ENCODE peak calls at places on chromosome 5, in four cellular contexts. G is H1, D is HepG2, T is K562. J is an unnamed sample.

GRCh38 chr5:67878911-67879310 is 336.6 kb upstream of the PIK3R1 start:
- DNase-seq in T (no peak), D (no peak), G (no peak), J (no peak)

GRCh38 chr5:1658665-1659064 is 134.9 kb upstream of the LPCAT1 start:
- DNase-seq in D (no peak), T (no peak), G (no peak), J (no peak)

GRCh38 chr5:73540192-73540591 is 25.2 kb downstream of the ANKRA2 start:
- DNase-seq in G (no peak), D (peak), T (no peak), J (no peak)

GRCh38 chr5:133580618-133581017 is 31.7 kb downstream of the FSTL4 start:
- DNase-seq in D (no peak), T (no peak), G (no peak), J (no peak)

GRCh38 chr5:99936911-99937310 is 598.3 kb upstream of the FAM174A start:
- DNase-seq in D (no peak), G (no peak), T (no peak), J (no peak)

GRCh38 chr5:96439477-96440184 is 6.6 kb upstream of the PCSK1 start:
- DNase-seq in G (no peak), D (no peak), T (no peak), J (peak)

GRCh38 chr5:78855026-78855425 is 130.1 kb downstream of the ARSB start:
- DNase-seq in T (no peak), G (no peak), D (no peak), J (no peak)

GRCh38 chr5:98775962-98776687 is 2.7 kb downstream of the RGMB start:
- DNase-seq in D (no peak), G (no peak), T (no peak), J (no peak)

GRCh38 chr5:78060421-78060820 is 234.1 kb downstream of the AP3B1 start:
- DNase-seq in G (no peak), D (no peak), T (no peak), J (no peak)

GRCh38 chr5:77990020-77990419 is 213.9 kb upstream of the TBCA start:
- DNase-seq in D (no peak), T (no peak), G (no peak), J (no peak)

GRCh38 chr5:53825016-53825415 is 264.6 kb downstream of the NDUFS4 start:
- DNase-seq in G (no peak), D (no peak), T (no peak), J (no peak)

GRCh38 chr5:81359108-81359507 is 34.8 kb downstream of the ACOT12 start:
- DNase-seq in D (no peak), G (no peak), T (no peak), J (no peak)

GRCh38 chr5:141100243-141100805 is at the start of gene PCDHB3:
- DNase-seq in D (peak), T (peak), G (peak), J (no peak)

GRCh38 chr5:3538886-3539285 is 56.7 kb upstream of the IRX1 start:
- DNase-seq in D (no peak), T (no peak), G (no peak), J (no peak)

GRCh38 chr5:78574157-78574673 is 74.4 kb downstream of the LHFPL2 start:
- DNase-seq in D (no peak), T (no peak), G (no peak), J (no peak)

GRCh38 chr5:111635946-111636315 is 121.1 kb downstream of the NREP start:
- DNase-seq in T (no peak), G (no peak), D (no peak), J (no peak)

GRCh38 chr5:126137771-126138474 is 285.3 kb upstream of the GRAMD2B start:
- DNase-seq in D (no peak), T (no peak), G (no peak), J (no peak)

GRCh38 chr5:72353046-72353445 is 32.9 kb downstream of the PTCD2 start:
- DNase-seq in G (no peak), D (no peak), T (no peak), J (no peak)

GRCh38 chr5:27472875-27473274 is 434.5 kb upstream of the CDH9 start:
- DNase-seq in T (no peak), G (no peak), D (peak), J (no peak)

GRCh38 chr5:122756263-122756911 is 18.5 kb upstream of the SNX2 start:
- DNase-seq in G (no peak), D (no peak), T (no peak), J (no peak)
- TF ChIP-seq BRCA1 in G (no peak), D (no peak), T (no peak), J (no peak)

GRCh38 chr5:139022528-139022927 is 147.4 kb upstream of the LRRTM2 start:
- DNase-seq in D (no peak), T (no peak), G (no peak), J (no peak)
- TF ChIP-seq BRCA1 in D (no peak), T (no peak), G (no peak), J (no peak)

GRCh38 chr5:155004138-155004744 is 9.3 kb upstream of the KIF4B start:
- DNase-seq in T (peak), G (no peak), D (peak), J (no peak)
- TF ChIP-seq BRCA1 in T (no peak), G (no peak), D (no peak), J (no peak)

GRCh38 chr5:151296974-151297373 is 6.6 kb downstream of the SLC36A3 start:
- DNase-seq in G (no peak), T (no peak), D (no peak), J (no peak)

GRCh38 chr5:151298465-151298864 is 5.1 kb downstream of the SLC36A3 start:
- DNase-seq in G (no peak), D (no peak), T (no peak), J (no peak)

GRCh38 chr5:151296478-151296830 is 7.1 kb downstream of the SLC36A3 start:
- DNase-seq in T (no peak), G (no peak), D (no peak), J (no peak)

GRCh38 chr5:151295801-151296477 is 7.6 kb downstream of the SLC36A3 start:
- DNase-seq in G (no peak), D (no peak), T (no peak), J (no peak)

GRCh38 chr5:151298063-151298462 is 5.5 kb downstream of the SLC36A3 start:
- DNase-seq in T (no peak), D (peak), G (no peak), J (peak)
- TF ChIP-seq BRCA1 in T (no peak), D (no peak), G (no peak), J (no peak)

GRCh38 chr5:80191991-80192398 is 63.9 kb downstream of the SERINC5 start:
- DNase-seq in G (peak), D (no peak), T (no peak), J (no peak)
- TF ChIP-seq BRCA1 in G (no peak), D (no peak), T (no peak), J (no peak)

DNA sequence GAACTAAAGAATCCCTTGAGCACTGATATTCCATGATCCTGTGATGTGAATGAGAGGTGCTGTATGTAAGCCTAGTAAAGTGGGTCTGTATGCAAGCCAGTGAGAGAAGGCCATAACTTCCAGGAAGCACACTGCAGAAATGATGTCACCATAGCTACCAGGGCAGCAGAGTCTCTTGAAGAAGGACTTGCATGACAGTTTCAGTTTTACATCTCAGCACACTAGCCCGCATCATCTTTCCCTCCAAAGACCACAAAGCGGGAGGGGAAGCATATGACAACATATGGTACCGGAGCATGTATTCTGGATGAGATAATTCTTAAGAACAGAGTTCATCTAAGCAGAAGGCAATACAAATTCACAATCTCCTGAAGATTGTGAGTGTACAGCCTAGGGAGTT is 37.6 kb upstream of the MAST4 start:
- DNase-seq in G (no peak), T (no peak), D (no peak), J (peak)
- TF ChIP-seq BRCA1 in G (no peak), T (no peak), D (no peak), J (no peak)

GRCh38 chr5:83744851-83745250 is 24.2 kb upstream of the HAPLN1 start:
- DNase-seq in D (no peak), G (no peak), T (no peak), J (no peak)
- TF ChIP-seq BRCA1 in D (no peak), G (no peak), T (no peak), J (no peak)